ENCODE peak calls at places on chromosome 3, in seven cellular contexts. M, G, J, W, Q, E and K are unnamed samples.

GRCh38 chr3:76550522-76551201 is 489.2 kb upstream of the ROBO2 start:
- DNase-seq in M (no peak), G (no peak), J (no peak), W (no peak), Q (no peak), E (no peak), K (no peak)

GRCh38 chr3:172260381-172260780 is 187.9 kb downstream of the GHSR start:
- DNase-seq in M (no peak), G (no peak), J (no peak), W (no peak), Q (no peak), E (no peak), K (no peak)

GRCh38 chr3:52088445-52089367 is 32.3 kb upstream of the DUSP7 start:
- DNase-seq in M (no peak), G (no peak), J (no peak), W (no peak), Q (peak), E (no peak), K (no peak)

GRCh38 chr3:154252759-154253638 is 71.3 kb downstream of the DHX36 start:
- DNase-seq in M (peak), G (peak), J (peak), W (peak), Q (peak), E (peak), K (peak)

GRCh38 chr3:161409069-161409468 is 37.8 kb upstream of the SPTSSB start:
- DNase-seq in M (no peak), G (no peak), J (no peak), W (no peak), Q (peak), E (no peak), K (peak)

GRCh38 chr3:46671541-46672348 is 21.7 kb downstream of the ALS2CL start:
- DNase-seq in M (peak), G (peak), J (no peak), W (peak), Q (peak), E (peak), K (no peak)

GRCh38 chr3:181176610-181177009 is 187.1 kb upstream of the DNAJC19 start:
- DNase-seq in M (peak), G (peak), J (peak), W (peak), Q (peak), E (peak), K (peak)

GRCh38 chr3:56324473-56324872 is 143.8 kb downstream of the ERC2 start:
- DNase-seq in M (no peak), G (no peak), J (no peak), W (no peak), Q (no peak), E (no peak), K (no peak)

GRCh38 chr3:61894988-61895935 is 333.9 kb downstream of the PTPRG start:
- DNase-seq in M (peak), G (peak), J (peak), W (no peak), Q (peak), E (peak), K (peak)

GRCh38 chr3:197001106-197001971 is 28.3 kb downstream of the MELTF start:
- DNase-seq in M (peak), G (no peak), J (no peak), W (no peak), Q (no peak), E (no peak), K (no peak)

GRCh38 chr3:20104167-20104661 is 64.0 kb downstream of the KAT2B start:
- DNase-seq in M (no peak), G (no peak), J (no peak), W (no peak), Q (no peak), E (peak), K (no peak)

GRCh38 chr3:102444101-102444500 is 9.3 kb downstream of the ZPLD1 start:
- DNase-seq in M (no peak), G (no peak), J (no peak), W (no peak), Q (peak), E (no peak), K (no peak)
- H3K4me3 ChIP-seq in M (no peak), G (no peak), J (no peak), W (no peak), Q (no peak), E (no peak), K (no peak)

GRCh38 chr3:57951106-57951882 is 56.9 kb upstream of the FLNB start:
- DNase-seq in M (peak), G (peak), J (peak), W (peak), Q (peak), E (peak), K (peak)

GRCh38 chr3:57948782-57949242 is 59.4 kb upstream of the FLNB start:
- DNase-seq in M (peak), G (no peak), J (no peak), W (no peak), Q (no peak), E (no peak), K (no peak)

GRCh38 chr3:57949779-57950618 is 58.2 kb upstream of the FLNB start:
- DNase-seq in M (peak), G (no peak), J (peak), W (no peak), Q (no peak), E (no peak), K (no peak)

GRCh38 chr3:57948080-57948671 is 60.0 kb upstream of the FLNB start:
- DNase-seq in M (no peak), G (no peak), J (no peak), W (no peak), Q (no peak), E (no peak), K (no peak)

GRCh38 chr3:57949344-57949743 is 58.9 kb upstream of the FLNB start:
- DNase-seq in M (peak), G (no peak), J (no peak), W (no peak), Q (no peak), E (no peak), K (no peak)
- H3K27ac ChIP-seq in M (peak), G (no peak), J (peak), W (peak), Q (no peak), E (peak), K (peak)

GRCh38 chr3:65231544-65231943 is 543.7 kb upstream of the ADAMTS9 start:
- DNase-seq in M (no peak), G (no peak), J (no peak), W (no peak), Q (peak), E (no peak), K (no peak)

GRCh38 chr3:65230251-65231140 is 542.7 kb upstream of the ADAMTS9 start:
- DNase-seq in M (no peak), G (no peak), J (no peak), W (no peak), Q (no peak), E (no peak), K (no peak)

GRCh38 chr3:65226287-65226686 is 538.5 kb upstream of the ADAMTS9 start:
- DNase-seq in M (no peak), G (no peak), J (no peak), W (no peak), Q (no peak), E (no peak), K (no peak)
- TF ChIP-seq EP300 in M (no peak), G (no peak), J (no peak), W (no peak), Q (no peak), E (no peak), K (no peak)

GRCh38 chr3:131077904-131078303 is 51.2 kb downstream of the NEK11 start:
- DNase-seq in M (no peak), G (no peak), J (no peak), W (no peak), Q (no peak), E (no peak), K (no peak)

GRCh38 chr3:131082246-131082645 is 55.6 kb downstream of the NEK11 start:
- DNase-seq in M (no peak), G (no peak), J (no peak), W (no peak), Q (no peak), E (no peak), K (no peak)

GRCh38 chr3:131081224-131081623 is 54.5 kb downstream of the NEK11 start:
- DNase-seq in M (no peak), G (no peak), J (no peak), W (no peak), Q (no peak), E (no peak), K (no peak)

GRCh38 chr3:131083190-131083863 is 56.6 kb downstream of the NEK11 start:
- DNase-seq in M (peak), G (no peak), J (peak), W (no peak), Q (peak), E (peak), K (no peak)
- H3K4me3 ChIP-seq in M (no peak), G (no peak), J (no peak), W (no peak), Q (peak), E (no peak), K (no peak)

DNA sequence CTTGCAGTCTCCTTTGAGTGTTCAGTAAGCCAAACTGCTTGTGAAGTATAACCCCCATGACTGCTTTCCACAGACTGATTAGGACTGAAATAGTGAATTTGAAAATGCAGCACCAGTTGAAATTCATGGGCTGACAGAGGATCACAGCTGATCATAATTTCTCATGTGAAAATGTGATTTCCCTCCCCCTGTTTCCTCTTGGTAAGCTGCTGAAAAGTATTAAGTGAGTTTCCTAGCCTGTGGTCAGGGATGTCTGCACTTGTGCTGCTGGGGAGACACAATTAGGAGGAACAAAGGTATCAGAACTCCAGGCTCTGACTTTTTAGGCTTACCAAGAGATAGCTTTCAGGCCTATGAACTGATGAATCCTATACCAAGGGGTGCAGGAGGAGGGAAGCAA is 563.2 kb upstream of the TGFBR2 start:
- DNase-seq in M (no peak), G (no peak), J (no peak), W (no peak), Q (no peak), E (no peak), K (no peak)
- H3K27ac ChIP-seq in M (no peak), G (no peak), J (no peak), W (no peak), Q (peak), E (no peak), K (peak)

GRCh38 chr3:117793684-117794304 is 1084.2 kb downstream of the TUSC7 start:
- DNase-seq in M (no peak), G (no peak), J (no peak), W (no peak), Q (no peak), E (no peak), K (no peak)
- TF ChIP-seq EP300 in M (no peak), G (no peak), J (no peak), W (no peak), Q (no peak), E (no peak), K (no peak)